ENCODE peak calls at places on chromosomes 11 and 22, in five cellular contexts. Z is H1, X is neuronal stem cell, K is mesenchymal stem cell, G is trophoblast cell. H is an unnamed sample.

GRCh38 chr11:114448749-114449484 is 9.7 kb downstream of the REXO2 start:
- DNase-seq in Z (no peak), K (peak), G (no peak), X (no peak), H (no peak)

GRCh38 chr22:48179571-48180546 is 1417.4 kb downstream of the TBC1D22A start:
- DNase-seq in G (no peak), X (no peak), K (no peak), Z (no peak), H (peak)

GRCh38 chr11:1763796-1764661 is at the start of gene CTSD:
- DNase-seq in G (peak), Z (no peak), K (peak), X (peak), H (peak)

GRCh38 chr11:33207408-33207985 is 46.2 kb upstream of the CSTF3 start:
- DNase-seq in Z (no peak), G (no peak), K (no peak), X (no peak), H (no peak)

GRCh38 chr11:35478411-35479139 is 46.8 kb downstream of the PAMR1 start:
- DNase-seq in G (no peak), Z (no peak), K (no peak), X (no peak), H (no peak)

GRCh38 chr22:46380069-46380468 is 44.6 kb downstream of the TRMU start:
- DNase-seq in G (no peak), K (no peak), X (no peak), Z (no peak), H (no peak)

GRCh38 chr22:46830001-46830715 is 67.7 kb downstream of the TBC1D22A start:
- DNase-seq in K (peak), G (no peak), X (no peak), Z (no peak), H (no peak)

GRCh38 chr22:31647516-31647915 is 14.5 kb downstream of the PISD start:
- DNase-seq in Z (no peak), K (peak), X (no peak), G (peak), H (no peak)

GRCh38 chr11:64283092-64283491 is 1.4 kb downstream of the BAD start:
- DNase-seq in G (no peak), K (no peak), X (no peak), Z (no peak), H (no peak)

GRCh38 chr11:119702261-119702591 is 26.8 kb downstream of the NECTIN1 start:
- DNase-seq in K (peak), Z (no peak), X (no peak), G (no peak), H (no peak)

GRCh38 chr22:37485714-37486223 is 415 bp downstream of the MFNG start:
- DNase-seq in Z (no peak), G (no peak), K (no peak), X (no peak), H (no peak)

GRCh38 chr22:19187716-19188563 is 9.4 kb upstream of the SLC25A1 start:
- DNase-seq in X (no peak), Z (no peak), G (no peak), K (no peak), H (no peak)

GRCh38 chr11:44464741-44465140 is 100.7 kb upstream of the CD82 start:
- DNase-seq in K (no peak), Z (no peak), G (no peak), X (no peak), H (no peak)

GRCh38 chr11:64251986-64252837 is 882 bp downstream of the PLCB3 start:
- DNase-seq in X (no peak), K (peak), Z (no peak), G (no peak), H (no peak)

GRCh38 chr11:10407749-10408472 is 47.2 kb upstream of the AMPD3 start:
- DNase-seq in K (no peak), X (no peak), G (no peak), Z (no peak), H (peak)

GRCh38 chr11:128355558-128355957 is 231.8 kb downstream of the ETS1 start:
- DNase-seq in G (no peak), K (no peak), X (no peak), Z (no peak), H (no peak)

DNA sequence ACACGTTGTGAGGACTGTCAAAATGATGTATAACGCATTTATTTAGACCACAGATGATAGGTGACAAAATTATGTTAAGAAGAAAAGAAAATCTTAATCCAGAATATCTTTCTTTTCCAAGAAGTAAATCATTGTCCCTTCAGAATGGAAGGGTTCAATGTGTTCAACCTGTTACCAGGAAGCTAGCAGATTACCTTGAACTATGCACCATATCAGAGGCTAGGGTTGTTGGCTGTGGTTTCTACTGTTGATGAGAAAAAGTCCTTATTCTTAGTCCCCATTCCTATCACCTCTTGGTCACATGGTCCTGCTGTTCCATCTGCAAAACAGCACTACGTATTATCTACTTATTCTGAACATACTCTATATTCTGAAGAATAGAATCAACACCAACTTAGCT is 339.5 kb upstream of the CADM1 start:
- DNase-seq in K (no peak), X (no peak), Z (no peak), G (no peak), H (no peak)
- H2BK12ac ChIP-seq in K (no peak), X (no peak), Z (no peak), G (no peak), H (no peak)

GRCh38 chr11:65917434-65918210 is 1.2 kb downstream of the C11orf68 start:
- DNase-seq in Z (no peak), G (no peak), X (no peak), K (no peak), H (no peak)
- H2AK5ac ChIP-seq in Z (peak), G (peak), X (peak), K (peak), H (no peak)

DNA sequence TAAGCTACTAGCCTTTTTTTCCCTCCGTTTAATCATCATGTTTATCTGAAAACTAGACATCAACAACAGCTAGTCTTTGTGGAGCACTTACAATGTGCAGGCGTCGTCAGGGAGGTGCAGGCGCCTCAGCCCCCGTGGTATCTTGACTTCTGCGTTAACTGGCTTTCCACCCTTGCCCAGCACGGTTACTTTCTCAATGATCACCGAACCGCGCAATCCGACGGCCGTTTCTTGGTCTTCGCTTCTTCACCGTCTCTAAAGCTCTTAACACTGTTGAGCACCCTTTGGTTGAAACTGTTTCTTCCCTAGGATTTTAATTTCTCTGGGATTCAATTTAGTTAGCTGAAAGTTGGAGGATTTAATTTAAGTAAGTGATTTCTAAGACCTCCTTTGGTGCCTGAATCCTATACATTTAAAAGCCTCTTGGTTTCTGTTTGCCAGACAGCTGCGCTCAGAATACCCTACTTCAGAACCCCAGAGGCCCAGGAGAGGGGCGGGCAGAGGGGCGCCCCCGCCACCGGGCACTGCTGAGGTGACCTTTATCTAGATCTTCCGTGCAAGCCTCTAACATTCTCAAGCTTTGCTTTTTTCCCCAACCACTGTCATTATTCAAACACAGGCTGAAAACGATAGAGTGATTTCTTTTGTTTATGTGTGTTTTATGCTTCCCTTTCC is 18.0 kb upstream of the TMEM218 start:
- DNase-seq in Z (no peak), G (no peak), X (no peak), K (no peak), H (no peak)
- H2BK12ac ChIP-seq in Z (no peak), G (no peak), X (no peak), K (no peak), H (no peak)

DNA sequence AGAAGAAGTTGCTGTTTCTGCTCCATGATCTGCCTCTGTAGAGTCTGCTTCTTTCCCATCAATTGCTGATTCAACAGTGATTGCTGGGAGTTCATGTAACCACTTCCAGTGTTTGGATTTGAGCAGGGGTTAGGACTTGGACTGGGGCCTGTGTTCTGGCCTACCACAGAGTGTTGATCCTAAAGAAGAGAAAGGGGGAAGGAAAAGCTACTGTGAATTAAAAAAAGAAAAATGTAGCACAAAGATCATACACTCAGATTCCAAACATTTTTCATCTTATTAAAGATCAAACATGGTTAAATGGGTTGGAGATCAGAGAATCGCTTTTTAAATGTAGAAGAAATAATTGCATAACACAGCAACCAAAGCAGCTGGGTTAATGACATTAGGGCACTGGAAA is 67.6 kb upstream of the MTMR2 start:
- DNase-seq in G (no peak), K (peak), X (no peak), Z (no peak), H (no peak)
- H2AK5ac ChIP-seq in G (no peak), K (peak), X (no peak), Z (no peak), H (no peak)

H was measured in H9.